ENCODE peak calls at places on chromosome 19, in seven cellular contexts. One of them, this sample, is unnamed.

GRCh38 chr19:3785938-3786824 is at the start of gene MATK:
- DNase-seq in naive thymus-derived CD4-positive, alpha-beta T cell: no peak
- DNase-seq in tibial artery: no peak
- DNase-seq in CD8-positive, alpha-beta T cell: no peak
- DNase-seq in IMR-90: no peak
- DNase-seq in ovary: no peak
- DNase-seq in esophagus squamous epithelium: no peak
- DNase-seq in this sample: no peak

GRCh38 chr19:10625762-10626138 is 397 bp downstream of the SLC44A2 start:
- DNase-seq in naive thymus-derived CD4-positive, alpha-beta T cell: no peak
- DNase-seq in tibial artery: no peak
- DNase-seq in CD8-positive, alpha-beta T cell: no peak
- DNase-seq in IMR-90: no peak
- DNase-seq in ovary: no peak
- DNase-seq in esophagus squamous epithelium: no peak
- DNase-seq in this sample: no peak

GRCh38 chr19:19064098-19064722 is 416 bp downstream of the SLC25A42 start:
- DNase-seq in naive thymus-derived CD4-positive, alpha-beta T cell: no peak
- DNase-seq in tibial artery: no peak
- DNase-seq in CD8-positive, alpha-beta T cell: no peak
- DNase-seq in IMR-90: no peak
- DNase-seq in ovary: no peak
- DNase-seq in esophagus squamous epithelium: peak; percentile 45
- DNase-seq in this sample: no peak

GRCh38 chr19:57820599-57820998 is 5.9 kb upstream of the ZNF552 start:
- DNase-seq in naive thymus-derived CD4-positive, alpha-beta T cell: no peak
- DNase-seq in tibial artery: no peak
- DNase-seq in CD8-positive, alpha-beta T cell: no peak
- DNase-seq in IMR-90: no peak
- DNase-seq in ovary: no peak
- DNase-seq in esophagus squamous epithelium: no peak
- DNase-seq in this sample: no peak

GRCh38 chr19:33644284-33644836 is 22.6 kb downstream of the CHST8 start:
- DNase-seq in naive thymus-derived CD4-positive, alpha-beta T cell: no peak
- DNase-seq in tibial artery: no peak
- DNase-seq in CD8-positive, alpha-beta T cell: no peak
- DNase-seq in IMR-90: no peak
- DNase-seq in ovary: no peak
- DNase-seq in esophagus squamous epithelium: no peak
- DNase-seq in this sample: no peak

GRCh38 chr19:29401712-29402421 is 123.9 kb upstream of the VSTM2B start:
- DNase-seq in naive thymus-derived CD4-positive, alpha-beta T cell: no peak
- DNase-seq in tibial artery: no peak
- DNase-seq in CD8-positive, alpha-beta T cell: no peak
- DNase-seq in IMR-90: no peak
- DNase-seq in ovary: no peak
- DNase-seq in esophagus squamous epithelium: no peak
- DNase-seq in this sample: no peak

GRCh38 chr19:1411255-1412191 is 4.1 kb downstream of the DAZAP1 start:
- DNase-seq in naive thymus-derived CD4-positive, alpha-beta T cell: no peak
- DNase-seq in tibial artery: no peak
- DNase-seq in CD8-positive, alpha-beta T cell: peak; percentile 63
- DNase-seq in IMR-90: peak; percentile 54
- DNase-seq in ovary: no peak
- DNase-seq in esophagus squamous epithelium: no peak
- DNase-seq in this sample: no peak

GRCh38 chr19:50896591-50897190 is 14.5 kb downstream of the KLK4 start:
- DNase-seq in naive thymus-derived CD4-positive, alpha-beta T cell: no peak
- DNase-seq in tibial artery: peak; percentile 58
- DNase-seq in CD8-positive, alpha-beta T cell: no peak
- DNase-seq in IMR-90: peak; percentile 65
- DNase-seq in ovary: no peak
- DNase-seq in esophagus squamous epithelium: no peak
- DNase-seq in this sample: no peak

GRCh38 chr19:4916292-4917082 is 7.2 kb downstream of the UHRF1 start:
- DNase-seq in naive thymus-derived CD4-positive, alpha-beta T cell: peak; percentile 49
- DNase-seq in tibial artery: no peak
- DNase-seq in CD8-positive, alpha-beta T cell: peak; percentile 82
- DNase-seq in IMR-90: no peak
- DNase-seq in ovary: no peak
- DNase-seq in esophagus squamous epithelium: no peak
- DNase-seq in this sample: no peak

GRCh38 chr19:30711296-30711695 is 339.1 kb downstream of the ZNF536 start:
- DNase-seq in naive thymus-derived CD4-positive, alpha-beta T cell: no peak
- DNase-seq in tibial artery: no peak
- DNase-seq in CD8-positive, alpha-beta T cell: no peak
- DNase-seq in IMR-90: no peak
- DNase-seq in ovary: no peak
- DNase-seq in esophagus squamous epithelium: no peak
- DNase-seq in this sample: no peak

GRCh38 chr19:31350693-31351211 is 1.5 kb upstream of the TSHZ3 start:
- DNase-seq in naive thymus-derived CD4-positive, alpha-beta T cell: no peak
- DNase-seq in tibial artery: peak; percentile 78
- DNase-seq in CD8-positive, alpha-beta T cell: no peak
- DNase-seq in IMR-90: peak; percentile 56
- DNase-seq in ovary: peak; percentile 81
- DNase-seq in esophagus squamous epithelium: no peak
- DNase-seq in this sample: no peak

GRCh38 chr19:22609630-22610029 is 24.5 kb upstream of the ZNF492 start:
- DNase-seq in naive thymus-derived CD4-positive, alpha-beta T cell: no peak
- DNase-seq in tibial artery: no peak
- DNase-seq in CD8-positive, alpha-beta T cell: no peak
- DNase-seq in IMR-90: no peak
- DNase-seq in ovary: no peak
- DNase-seq in esophagus squamous epithelium: no peak
- DNase-seq in this sample: no peak

GRCh38 chr19:9986787-9987281 is 23.5 kb downstream of the COL5A3 start:
- DNase-seq in naive thymus-derived CD4-positive, alpha-beta T cell: no peak
- DNase-seq in tibial artery: peak; percentile 80
- DNase-seq in CD8-positive, alpha-beta T cell: no peak
- DNase-seq in IMR-90: peak; percentile 29
- DNase-seq in ovary: peak; percentile 56
- DNase-seq in esophagus squamous epithelium: no peak
- DNase-seq in this sample: no peak

GRCh38 chr19:19747357-19748220 is 14.7 kb upstream of the ZNF14 start:
- DNase-seq in naive thymus-derived CD4-positive, alpha-beta T cell: no peak
- DNase-seq in tibial artery: no peak
- DNase-seq in CD8-positive, alpha-beta T cell: no peak
- DNase-seq in IMR-90: no peak
- DNase-seq in ovary: no peak
- DNase-seq in esophagus squamous epithelium: no peak
- DNase-seq in this sample: no peak

GRCh38 chr19:39078436-39079200 is 5.5 kb upstream of the ACP7 start:
- DNase-seq in naive thymus-derived CD4-positive, alpha-beta T cell: no peak
- DNase-seq in tibial artery: no peak
- DNase-seq in CD8-positive, alpha-beta T cell: no peak
- DNase-seq in IMR-90: peak; percentile 97
- DNase-seq in ovary: no peak
- DNase-seq in esophagus squamous epithelium: no peak
- DNase-seq in this sample: no peak

GRCh38 chr19:13073263-13073662 is 29.4 kb downstream of the LYL1 start:
- DNase-seq in naive thymus-derived CD4-positive, alpha-beta T cell: no peak
- DNase-seq in tibial artery: no peak
- DNase-seq in CD8-positive, alpha-beta T cell: no peak
- DNase-seq in IMR-90: no peak
- DNase-seq in ovary: no peak
- DNase-seq in esophagus squamous epithelium: no peak
- DNase-seq in this sample: no peak

GRCh38 chr19:52065399-52065798 is 16.8 kb upstream of the ZNF432 start:
- DNase-seq in naive thymus-derived CD4-positive, alpha-beta T cell: no peak
- DNase-seq in tibial artery: no peak
- DNase-seq in CD8-positive, alpha-beta T cell: no peak
- DNase-seq in IMR-90: no peak
- DNase-seq in ovary: no peak
- DNase-seq in esophagus squamous epithelium: no peak
- DNase-seq in this sample: no peak

GRCh38 chr19:30310806-30311121 is 61.4 kb upstream of the ZNF536 start:
- DNase-seq in naive thymus-derived CD4-positive, alpha-beta T cell: no peak
- DNase-seq in tibial artery: no peak
- DNase-seq in CD8-positive, alpha-beta T cell: no peak
- DNase-seq in IMR-90: no peak
- DNase-seq in ovary: no peak
- DNase-seq in esophagus squamous epithelium: no peak
- DNase-seq in this sample: no peak

GRCh38 chr19:48833977-48834376 is 2.3 kb downstream of the HSD17B14 start:
- DNase-seq in naive thymus-derived CD4-positive, alpha-beta T cell: no peak
- DNase-seq in tibial artery: no peak
- DNase-seq in CD8-positive, alpha-beta T cell: no peak
- DNase-seq in IMR-90: no peak
- DNase-seq in ovary: no peak
- DNase-seq in esophagus squamous epithelium: no peak
- DNase-seq in this sample: no peak

GRCh38 chr19:4362038-4362828 is 18.9 kb downstream of the MPND start:
- DNase-seq in naive thymus-derived CD4-positive, alpha-beta T cell: no peak
- DNase-seq in tibial artery: peak; percentile 63
- DNase-seq in CD8-positive, alpha-beta T cell: no peak
- DNase-seq in IMR-90: no peak
- DNase-seq in ovary: no peak
- DNase-seq in esophagus squamous epithelium: no peak
- DNase-seq in this sample: no peak

GRCh38 chr19:5026706-5027273 is 57.9 kb downstream of the KDM4B start:
- DNase-seq in naive thymus-derived CD4-positive, alpha-beta T cell: no peak
- DNase-seq in tibial artery: no peak
- DNase-seq in CD8-positive, alpha-beta T cell: no peak
- DNase-seq in IMR-90: no peak
- DNase-seq in ovary: no peak
- DNase-seq in esophagus squamous epithelium: no peak
- DNase-seq in this sample: no peak

GRCh38 chr19:47729799-47730520 is 15.4 kb upstream of the NOP53 start:
- DNase-seq in naive thymus-derived CD4-positive, alpha-beta T cell: no peak
- DNase-seq in tibial artery: peak; percentile 88
- DNase-seq in CD8-positive, alpha-beta T cell: no peak
- DNase-seq in IMR-90: no peak
- DNase-seq in ovary: peak; percentile 84
- DNase-seq in esophagus squamous epithelium: no peak
- DNase-seq in this sample: peak; percentile 56

GRCh38 chr19:18910801-18911436 is 8.3 kb downstream of the COPE start:
- DNase-seq in naive thymus-derived CD4-positive, alpha-beta T cell: no peak
- DNase-seq in tibial artery: no peak
- DNase-seq in CD8-positive, alpha-beta T cell: no peak
- DNase-seq in IMR-90: no peak
- DNase-seq in ovary: no peak
- DNase-seq in esophagus squamous epithelium: no peak
- DNase-seq in this sample: no peak

GRCh38 chr19:21439372-21439771 is 42.4 kb downstream of the ZNF493 start:
- DNase-seq in naive thymus-derived CD4-positive, alpha-beta T cell: no peak
- DNase-seq in tibial artery: no peak
- DNase-seq in CD8-positive, alpha-beta T cell: no peak
- DNase-seq in IMR-90: no peak
- DNase-seq in ovary: no peak
- DNase-seq in esophagus squamous epithelium: no peak
- DNase-seq in this sample: no peak
- H3K4me1 ChIP-seq in naive thymus-derived CD4-positive, alpha-beta T cell: no peaks in the 10 kb centered on the region
- H3K4me1 ChIP-seq in tibial artery: peaks cover 19% of the 10 kb centered on the region
- H3K4me1 ChIP-seq in CD8-positive, alpha-beta T cell: no peaks in the 10 kb centered on the region
- H3K4me1 ChIP-seq in IMR-90: no peaks in the 10 kb centered on the region
- H3K4me1 ChIP-seq in ovary: peaks cover 8% of the 10 kb centered on the region
- H3K4me1 ChIP-seq in esophagus squamous epithelium: no peaks in the 10 kb centered on the region
- H3K4me1 ChIP-seq in this sample: no peaks in the 10 kb centered on the region

GRCh38 chr19:46394398-46394797 is 19.0 kb downstream of the CCDC8 start:
- DNase-seq in naive thymus-derived CD4-positive, alpha-beta T cell: no peak
- DNase-seq in tibial artery: no peak
- DNase-seq in CD8-positive, alpha-beta T cell: no peak
- DNase-seq in IMR-90: no peak
- DNase-seq in ovary: no peak
- DNase-seq in esophagus squamous epithelium: no peak
- DNase-seq in this sample: no peak
- H3K4me1 ChIP-seq in naive thymus-derived CD4-positive, alpha-beta T cell: no peaks in the 10 kb centered on the region
- H3K4me1 ChIP-seq in tibial artery: peaks cover 29% of the 10 kb centered on the region
- H3K4me1 ChIP-seq in CD8-positive, alpha-beta T cell: no peaks in the 10 kb centered on the region
- H3K4me1 ChIP-seq in IMR-90: peaks cover 15% of the 10 kb centered on the region
- H3K4me1 ChIP-seq in ovary: peaks cover 2% of the 10 kb centered on the region
- H3K4me1 ChIP-seq in esophagus squamous epithelium: no peaks in the 10 kb centered on the region
- H3K4me1 ChIP-seq in this sample: no peaks in the 10 kb centered on the region

GRCh38 chr19:55603581-55604292 is 1.7 kb upstream of the ZNF865 start:
- DNase-seq in naive thymus-derived CD4-positive, alpha-beta T cell: no peak
- DNase-seq in tibial artery: no peak
- DNase-seq in CD8-positive, alpha-beta T cell: no peak
- DNase-seq in IMR-90: no peak
- DNase-seq in ovary: no peak
- DNase-seq in esophagus squamous epithelium: no peak
- DNase-seq in this sample: no peak

GRCh38 chr19:55606817-55607216 is 1.4 kb downstream of the ZNF865 start:
- DNase-seq in naive thymus-derived CD4-positive, alpha-beta T cell: no peak
- DNase-seq in tibial artery: no peak
- DNase-seq in CD8-positive, alpha-beta T cell: no peak
- DNase-seq in IMR-90: no peak
- DNase-seq in ovary: no peak
- DNase-seq in esophagus squamous epithelium: no peak
- DNase-seq in this sample: no peak

GRCh38 chr19:55605637-55606470 is at the start of gene ZNF865:
- DNase-seq in naive thymus-derived CD4-positive, alpha-beta T cell: peak; percentile 60
- DNase-seq in tibial artery: peak; percentile 85
- DNase-seq in CD8-positive, alpha-beta T cell: peak; percentile 78
- DNase-seq in IMR-90: peak; percentile 87
- DNase-seq in ovary: peak; percentile 83
- DNase-seq in esophagus squamous epithelium: no peak
- DNase-seq in this sample: no peak

GRCh38 chr19:55605207-55605636 is 225 bp upstream of the ZNF865 start:
- DNase-seq in naive thymus-derived CD4-positive, alpha-beta T cell: peak; percentile 97
- DNase-seq in tibial artery: peak; percentile 98
- DNase-seq in CD8-positive, alpha-beta T cell: peak; percentile 98
- DNase-seq in IMR-90: peak; percentile 96
- DNase-seq in ovary: peak; percentile 99
- DNase-seq in esophagus squamous epithelium: peak; percentile 81
- DNase-seq in this sample: peak; percentile 90

GRCh38 chr19:55606471-55606787 is 982 bp downstream of the ZNF865 start:
- DNase-seq in naive thymus-derived CD4-positive, alpha-beta T cell: no peak
- DNase-seq in tibial artery: no peak
- DNase-seq in CD8-positive, alpha-beta T cell: no peak
- DNase-seq in IMR-90: no peak
- DNase-seq in ovary: no peak
- DNase-seq in esophagus squamous epithelium: no peak
- DNase-seq in this sample: no peak
- H3K4me1 ChIP-seq in naive thymus-derived CD4-positive, alpha-beta T cell: peaks cover 12% of the 10 kb centered on the region
- H3K4me1 ChIP-seq in tibial artery: peaks cover 47% of the 10 kb centered on the region
- H3K4me1 ChIP-seq in CD8-positive, alpha-beta T cell: peaks cover 17% of the 10 kb centered on the region
- H3K4me1 ChIP-seq in IMR-90: peaks cover 5% of the 10 kb centered on the region
- H3K4me1 ChIP-seq in ovary: peaks cover 6% of the 10 kb centered on the region
- H3K4me1 ChIP-seq in esophagus squamous epithelium: peaks cover 22% of the 10 kb centered on the region
- H3K4me1 ChIP-seq in this sample: peaks cover 60% of the 10 kb centered on the region

DNA sequence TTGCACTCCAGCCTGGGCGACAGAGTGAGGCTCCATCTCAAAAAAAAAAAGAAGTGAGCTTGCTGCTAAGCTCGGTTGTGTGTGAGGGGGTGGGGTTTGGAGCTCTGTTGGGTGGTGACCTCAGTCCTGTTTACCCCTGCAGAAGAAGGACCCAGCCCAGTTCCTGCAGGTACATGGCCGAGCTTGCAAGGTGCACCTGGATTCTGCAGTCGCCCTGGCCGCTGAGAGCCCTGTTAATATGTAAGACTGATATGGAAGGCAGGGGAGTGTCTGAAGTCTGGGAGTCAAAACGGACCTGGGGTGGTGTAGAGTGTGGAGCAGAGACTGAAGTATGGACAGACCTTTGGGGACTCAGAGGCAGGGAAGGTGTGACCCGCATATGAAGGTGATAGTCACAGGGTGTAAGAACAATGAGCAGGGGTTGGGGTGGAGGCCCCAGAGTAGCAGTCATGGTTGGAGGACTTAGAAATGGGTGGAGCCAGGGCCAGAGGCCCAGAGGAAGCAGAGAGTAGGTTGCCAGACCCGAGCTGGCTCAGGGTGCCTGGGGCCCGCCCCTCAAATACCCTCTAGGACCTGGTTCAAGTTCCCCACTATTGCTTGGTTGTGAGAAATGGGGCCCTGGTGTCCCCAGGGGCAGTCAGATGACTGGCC is 13.2 kb downstream of the CLASRP start:
- DNase-seq in naive thymus-derived CD4-positive, alpha-beta T cell: no peak
- DNase-seq in tibial artery: no peak
- DNase-seq in CD8-positive, alpha-beta T cell: no peak
- DNase-seq in IMR-90: no peak
- DNase-seq in ovary: no peak
- DNase-seq in esophagus squamous epithelium: no peak
- DNase-seq in this sample: no peak
- H3K4me1 ChIP-seq in naive thymus-derived CD4-positive, alpha-beta T cell: peaks cover 4% of the 10 kb centered on the region
- H3K4me1 ChIP-seq in tibial artery: peaks cover 20% of the 10 kb centered on the region
- H3K4me1 ChIP-seq in CD8-positive, alpha-beta T cell: peaks cover 3% of the 10 kb centered on the region
- H3K4me1 ChIP-seq in IMR-90: peaks cover 2% of the 10 kb centered on the region
- H3K4me1 ChIP-seq in ovary: no peaks in the 10 kb centered on the region
- H3K4me1 ChIP-seq in esophagus squamous epithelium: peaks cover 15% of the 10 kb centered on the region
- H3K4me1 ChIP-seq in this sample: no peaks in the 10 kb centered on the region

This sample was measured in tibial nerve.